ENCODE peak calls at places on chromosomes 13 and 19, in nine cellular contexts. V is activated T-helper 1 cell treated with Interleukin-2 at 50 U/mL for 16 hours, Q is NCI-H1048, G is hepatic stellate cell, F is cardiac fibroblast, K is psoas muscle, N is fibroblast of the aortic adventitia, Z is PC-3, U is endothelial cell of umbilical vein. S is an unnamed sample.

GRCh38 chr13:113151745-113152707 is 6.4 kb upstream of the PROZ start:
- DNase-seq in V (no peak), Q (no peak), G (peak), F (peak), K (peak), N (peak), Z (peak), U (no peak), S (no peak)

GRCh38 chr13:23466144-23467002 is 32.9 kb upstream of the SACS start:
- DNase-seq in V (peak), Q (peak), G (peak), F (peak), K (peak), N (peak), Z (peak), U (peak), S (peak)

GRCh38 chr19:12736854-12737665 is at the start of gene GET3:
- DNase-seq in V (peak), Q (peak), G (peak), F (peak), K (peak), N (peak), Z (peak), U (peak), S (peak)

GRCh38 chr19:10718205-10719196 is 622 bp downstream of the DNM2 start:
- DNase-seq in V (peak), Q (no peak), G (peak), F (peak), K (peak), N (peak), Z (peak), U (peak), S (peak)

GRCh38 chr13:29266261-29266660 is 329.2 kb downstream of the SLC7A1 start:
- DNase-seq in V (no peak), Q (no peak), G (no peak), F (no peak), K (no peak), N (no peak), Z (no peak), U (no peak), S (no peak)

GRCh38 chr13:96403241-96403640 is 313.3 kb downstream of the HS6ST3 start:
- DNase-seq in V (no peak), Q (no peak), G (no peak), F (no peak), K (no peak), N (no peak), Z (no peak), U (no peak), S (no peak)

GRCh38 chr19:35404879-35405622 is 34.2 kb downstream of the GPR42 start:
- DNase-seq in V (no peak), Q (no peak), G (peak), F (peak), K (peak), N (peak), Z (peak), U (no peak), S (peak)

GRCh38 chr19:49362048-49362925 is at the start of gene TEAD2:
- DNase-seq in V (no peak), Q (peak), G (peak), F (peak), K (peak), N (peak), Z (peak), U (peak), S (peak)

GRCh38 chr13:113916330-113916815 is 52.5 kb upstream of the GAS6 start:
- DNase-seq in V (no peak), Q (no peak), G (no peak), F (peak), K (no peak), N (peak), Z (no peak), U (no peak), S (no peak)

GRCh38 chr19:50311723-50312635 is 17.2 kb downstream of the KCNC3 start:
- DNase-seq in V (no peak), Q (no peak), G (no peak), F (no peak), K (no peak), N (no peak), Z (peak), U (no peak), S (no peak)

GRCh38 chr13:75818181-75819110 is 182.3 kb downstream of the LMO7 start:
- DNase-seq in V (no peak), Q (peak), G (no peak), F (no peak), K (no peak), N (no peak), Z (no peak), U (no peak), S (no peak)

GRCh38 chr13:28046981-28047380 is 53.4 kb downstream of the FLT3 start:
- DNase-seq in V (no peak), Q (no peak), G (peak), F (no peak), K (no peak), N (no peak), Z (no peak), U (no peak), S (no peak)

GRCh38 chr13:80296638-80297037 is 44.3 kb downstream of the SPRY2 start:
- DNase-seq in V (no peak), Q (no peak), G (no peak), F (no peak), K (no peak), N (no peak), Z (no peak), U (no peak), S (no peak)

GRCh38 chr19:58407658-58408151 is 744 bp upstream of the ZNF584 start:
- DNase-seq in V (no peak), Q (no peak), G (no peak), F (no peak), K (no peak), N (no peak), Z (no peak), U (no peak), S (peak)

GRCh38 chr13:96052655-96053002 is 572 bp downstream of the UGGT2 start:
- DNase-seq in V (no peak), Q (no peak), G (peak), F (peak), K (no peak), N (peak), Z (peak), U (peak), S (peak)

GRCh38 chr19:54252845-54253244 is 4.2 kb downstream of the LILRB5 start:
- DNase-seq in V (no peak), Q (no peak), G (no peak), F (no peak), K (no peak), N (no peak), Z (no peak), U (no peak), S (no peak)

GRCh38 chr19:48914181-48914580 is 14.1 kb downstream of the NUCB1 start:
- DNase-seq in V (no peak), Q (no peak), G (no peak), F (no peak), K (no peak), N (no peak), Z (no peak), U (no peak), S (no peak)

GRCh38 chr19:33226550-33227241 is 1.0 kb upstream of the SLC7A10 start:
- DNase-seq in V (no peak), Q (no peak), G (no peak), F (peak), K (no peak), N (no peak), Z (no peak), U (no peak), S (peak)

GRCh38 chr19:15432018-15432494 is 13.3 kb upstream of the AKAP8L start:
- DNase-seq in V (no peak), Q (no peak), G (peak), F (peak), K (no peak), N (no peak), Z (no peak), U (peak), S (peak)

GRCh38 chr19:4675346-4675745 is 5.2 kb upstream of the MYDGF start:
- DNase-seq in V (no peak), Q (no peak), G (no peak), F (no peak), K (no peak), N (no peak), Z (no peak), U (no peak), S (no peak)

GRCh38 chr19:28289294-28290063 is 923.5 kb downstream of the UQCRFS1 start:
- DNase-seq in V (no peak), Q (peak), G (peak), F (peak), K (no peak), N (peak), Z (no peak), U (peak), S (peak)

GRCh38 chr13:94674609-94675348 is 37.6 kb downstream of the SOX21 start:
- DNase-seq in V (peak), Q (peak), G (no peak), F (peak), K (no peak), N (peak), Z (peak), U (peak), S (peak)

GRCh38 chr19:21907516-21907915 is 71.5 kb upstream of the ZNF43 start:
- DNase-seq in V (no peak), Q (no peak), G (no peak), F (no peak), K (no peak), N (no peak), Z (no peak), U (no peak), S (no peak)

GRCh38 chr19:46944123-46944718 is 75.4 kb upstream of the NPAS1 start:
- DNase-seq in V (no peak), Q (no peak), G (no peak), F (no peak), K (no peak), N (no peak), Z (no peak), U (no peak), S (no peak)

GRCh38 chr19:39497850-39498261 is 891 bp upstream of the DLL3 start:
- DNase-seq in V (no peak), Q (no peak), G (no peak), F (peak), K (no peak), N (peak), Z (peak), U (peak), S (peak)

GRCh38 chr13:113935081-113935511 is 38.8 kb downstream of the C13orf46 start:
- DNase-seq in V (no peak), Q (no peak), G (no peak), F (no peak), K (no peak), N (no peak), Z (no peak), U (no peak), S (peak)

GRCh38 chr13:76516013-76516412 is 370.2 kb downstream of the KCTD12 start:
- DNase-seq in V (no peak), Q (no peak), G (no peak), F (peak), K (no peak), N (peak), Z (peak), U (no peak), S (peak)

GRCh38 chr13:109454167-109454917 is 332.0 kb downstream of the IRS2 start:
- DNase-seq in V (no peak), Q (no peak), G (peak), F (peak), K (no peak), N (no peak), Z (no peak), U (no peak), S (no peak)

GRCh38 chr13:23433171-23434153 is at the start of gene SACS:
- DNase-seq in V (no peak), Q (no peak), G (peak), F (peak), K (no peak), N (peak), Z (peak), U (peak), S (peak)

GRCh38 chr13:109784590-109785140 is 1.7 kb downstream of the IRS2 start:
- DNase-seq in V (peak), Q (no peak), G (peak), F (peak), K (peak), N (peak), Z (peak), U (peak), S (peak)

GRCh38 chr19:19514215-19514633 is 1.1 kb downstream of the TSSK6 start:
- DNase-seq in V (no peak), Q (no peak), G (peak), F (peak), K (peak), N (peak), Z (no peak), U (peak), S (peak)

GRCh38 chr13:109255457-109255856 is 530.9 kb downstream of the IRS2 start:
- DNase-seq in V (no peak), Q (no peak), G (no peak), F (no peak), K (no peak), N (no peak), Z (no peak), U (no peak), S (no peak)

GRCh38 chr19:27792576-27793127 is 1420.3 kb downstream of the UQCRFS1 start:
- DNase-seq in V (no peak), Q (no peak), G (no peak), F (no peak), K (no peak), N (peak), Z (no peak), U (peak), S (no peak)

GRCh38 chr19:1082165-1082927 is 12.8 kb downstream of the POLR2E start:
- DNase-seq in V (peak), Q (peak), G (peak), F (peak), K (no peak), N (peak), Z (peak), U (peak), S (no peak)

GRCh38 chr19:1161716-1162115 is 12.4 kb downstream of the SBNO2 start:
- DNase-seq in V (no peak), Q (no peak), G (peak), F (peak), K (peak), N (peak), Z (no peak), U (no peak), S (no peak)

GRCh38 chr13:113758651-113759524 is at the start of gene TMEM255B:
- DNase-seq in V (peak), Q (no peak), G (peak), F (peak), K (peak), N (peak), Z (peak), U (peak), S (peak)

GRCh38 chr13:111314852-111315251 is 5.6 kb upstream of the TEX29 start:
- DNase-seq in V (no peak), Q (no peak), G (no peak), F (no peak), K (no peak), N (no peak), Z (no peak), U (no peak), S (no peak)

GRCh38 chr19:2537544-2537943 is 61.6 kb downstream of the GADD45B start:
- DNase-seq in V (no peak), Q (no peak), G (no peak), F (no peak), K (no peak), N (no peak), Z (no peak), U (no peak), S (no peak)

GRCh38 chr19:35070471-35070870 is 28.9 kb downstream of the HPN start:
- DNase-seq in V (no peak), Q (no peak), G (no peak), F (no peak), K (no peak), N (no peak), Z (no peak), U (no peak), S (no peak)

S was measured in lung microvascular endothelial cell.